ENCODE peak calls at places on chromosomes 12 and 14, in five cellular contexts. O, K, C, W and G are unnamed samples.
A peak's percentile ranks its signal among the peaks of the same experiment; 100 is the strongest.

GRCh38 chr14:73786632-73786941 is 65.0 kb upstream of the PTGR2 start:
- DNase-seq in O (peak; percentile 85), K (peak; percentile 31), C (no peak), W (no peak), G (peak; percentile 69)

GRCh38 chr12:53232641-53233538 is 881 bp upstream of the RARG start:
- DNase-seq in O (peak; percentile 88), K (no peak), C (peak; percentile 76), W (no peak), G (no peak)

GRCh38 chr12:125140918-125141573 is 75.8 kb downstream of the AACS start:
- DNase-seq in O (no peak), K (no peak), C (peak; percentile 88), W (no peak), G (no peak)

GRCh38 chr14:79583738-79584405 is 627.4 kb downstream of the DIO2 start:
- DNase-seq in O (no peak), K (no peak), C (no peak), W (no peak), G (no peak)

GRCh38 chr14:61747342-61747741 is 14.9 kb upstream of the SNAPC1 start:
- DNase-seq in O (no peak), K (no peak), C (no peak), W (no peak), G (no peak)

GRCh38 chr14:100709252-100709955 is 17.3 kb upstream of the DLK1 start:
- DNase-seq in O (no peak), K (peak; percentile 37), C (no peak), W (no peak), G (peak; percentile 66)

GRCh38 chr14:87065366-87065765 is 927.6 kb downstream of the GALC start:
- DNase-seq in O (no peak), K (no peak), C (no peak), W (no peak), G (no peak)

GRCh38 chr12:19694627-19695026 is 255.3 kb downstream of the AEBP2 start:
- DNase-seq in O (no peak), K (no peak), C (no peak), W (no peak), G (no peak)

GRCh38 chr14:47365248-47365647 is 310.2 kb downstream of the MDGA2 start:
- DNase-seq in O (no peak), K (peak; percentile 16), C (no peak), W (no peak), G (no peak)

GRCh38 chr12:112017041-112017440 is 3.8 kb downstream of the ERP29 start:
- DNase-seq in O (no peak), K (no peak), C (no peak), W (no peak), G (no peak)

GRCh38 chr12:62692884-62693283 is 226.3 kb downstream of the MON2 start:
- DNase-seq in O (no peak), K (no peak), C (no peak), W (no peak), G (no peak)

GRCh38 chr12:22100952-22101748 is 55.1 kb downstream of the CMAS start:
- DNase-seq in O (no peak), K (peak; percentile 28), C (no peak), W (peak; percentile 4), G (peak; percentile 29)

GRCh38 chr14:91108941-91109611 is 4.8 kb upstream of the DGLUCY start:
- DNase-seq in O (peak; percentile 71), K (no peak), C (no peak), W (peak; percentile 52), G (peak; percentile 34)

GRCh38 chr12:40714636-40715035 is 22.4 kb downstream of the CNTN1 start:
- DNase-seq in O (no peak), K (no peak), C (no peak), W (no peak), G (no peak)

GRCh38 chr12:120737557-120738251 is 12.1 kb downstream of the ACADS start:
- DNase-seq in O (no peak), K (no peak), C (no peak), W (no peak), G (no peak)

GRCh38 chr14:36942522-36943245 is 229.7 kb downstream of the SLC25A21 start:
- DNase-seq in O (no peak), K (no peak), C (peak; percentile 37), W (no peak), G (no peak)

GRCh38 chr12:11697670-11698387 is 48.4 kb downstream of the ETV6 start:
- DNase-seq in O (no peak), K (no peak), C (peak; percentile 31), W (no peak), G (no peak)

GRCh38 chr12:2273751-2274150 is 221.0 kb downstream of the CACNA1C start:
- DNase-seq in O (no peak), K (no peak), C (no peak), W (no peak), G (no peak)

GRCh38 chr12:49091056-49091835 is 3.4 kb downstream of the DHH start:
- DNase-seq in O (no peak), K (no peak), C (no peak), W (no peak), G (no peak)

GRCh38 chr12:89528434-89528833 is 2.6 kb upstream of the POC1B start:
- DNase-seq in O (no peak), K (no peak), C (no peak), W (no peak), G (no peak)

GRCh38 chr12:51025748-51026654 is at the start of gene SLC11A2:
- DNase-seq in O (peak; percentile 98), K (peak; percentile 89), C (peak; percentile 98), W (peak; percentile 82), G (peak; percentile 97)

GRCh38 chr12:51025182-51025747 is 919 bp downstream of the SLC11A2 start:
- DNase-seq in O (no peak), K (no peak), C (no peak), W (no peak), G (no peak)

GRCh38 chr12:51028811-51029146 is 2.6 kb upstream of the SLC11A2 start:
- DNase-seq in O (no peak), K (no peak), C (no peak), W (no peak), G (no peak)

GRCh38 chr12:51027342-51027835 is 1.2 kb upstream of the SLC11A2 start:
- DNase-seq in O (no peak), K (no peak), C (no peak), W (no peak), G (no peak)

DNA sequence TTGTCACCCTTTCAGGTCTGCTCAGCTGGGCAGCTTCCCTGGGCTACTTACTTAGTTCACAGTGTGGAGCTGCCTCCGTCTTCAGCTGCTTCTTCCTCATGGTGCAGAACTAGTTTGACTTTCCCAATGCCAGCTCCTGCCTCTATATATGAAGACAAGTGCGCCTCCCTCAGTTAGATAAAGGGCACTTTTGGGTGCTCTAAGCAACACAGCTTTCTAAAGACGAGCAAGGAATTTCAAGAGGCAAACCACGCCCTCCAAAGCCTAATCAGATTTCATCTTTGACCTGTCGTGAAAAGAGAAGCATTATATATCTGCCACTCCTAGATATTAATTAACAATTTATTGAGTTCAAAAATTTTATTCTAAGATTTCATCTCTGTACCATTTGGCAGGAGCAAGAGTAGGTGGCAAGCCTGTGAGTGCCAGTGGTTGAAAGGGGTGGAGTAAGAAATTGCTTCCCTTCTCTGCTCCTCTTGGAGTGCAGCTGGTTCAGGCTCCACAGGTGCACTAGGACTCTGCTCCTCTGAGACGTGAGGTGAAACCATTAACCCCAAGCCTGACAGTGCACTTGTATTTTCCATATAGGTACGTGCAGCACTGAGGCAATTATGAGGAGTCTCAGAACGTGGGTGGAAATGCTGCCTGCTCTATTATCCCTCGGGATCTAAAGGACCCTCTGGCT is 2.1 kb upstream of the SLC11A2 start:
- DNase-seq in O (no peak), K (peak; percentile 7), C (no peak), W (no peak), G (peak; percentile 19)
- TF ChIP-seq CTCF in O (peak; percentile 22), K (peak; percentile 57), C (peak; percentile 43), W (peak; percentile 50), G (peak; percentile 18)

DNA sequence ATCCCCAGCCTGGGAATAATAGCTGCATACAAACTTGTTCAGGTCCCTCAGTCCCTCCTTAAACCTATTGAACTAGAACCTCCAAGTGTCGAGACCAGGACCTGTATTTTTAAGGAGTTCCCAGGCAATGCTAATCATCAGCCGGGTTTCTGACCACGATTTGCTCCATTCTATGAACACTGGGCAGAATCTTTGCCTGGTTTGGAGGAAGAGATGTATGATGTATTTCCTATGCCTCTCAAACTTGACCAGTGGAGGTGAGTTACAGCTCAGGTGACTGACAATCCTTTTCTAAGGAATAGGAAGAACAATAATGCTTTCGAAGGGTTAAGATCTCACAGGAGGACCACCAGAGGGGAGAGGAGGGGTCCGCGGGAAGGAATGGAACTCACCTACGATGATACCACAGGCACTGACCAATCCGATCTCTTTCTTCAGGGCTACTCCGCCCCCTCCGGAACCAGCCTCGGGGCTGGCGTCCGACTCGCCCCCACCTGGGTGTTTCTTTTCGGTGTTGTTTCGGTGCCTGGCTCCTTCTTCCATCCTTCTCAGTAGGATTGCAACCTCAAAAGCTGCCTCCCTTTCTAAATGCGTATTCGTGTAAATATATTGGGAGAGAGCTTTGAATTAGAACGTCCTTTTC is 967 bp downstream of the SLC7A8 start:
- DNase-seq in O (no peak), K (no peak), C (peak; percentile 68), W (no peak), G (no peak)
- TF ChIP-seq CTCF in O (no peak), K (no peak), C (no peak), W (no peak), G (no peak)

GRCh38 chr14:82872494-82872893 is 1338.8 kb upstream of the SEL1L start:
- DNase-seq in O (no peak), K (peak; percentile 9), C (no peak), W (no peak), G (no peak)
- TF ChIP-seq CTCF in O (peak; percentile 6), K (peak; percentile 58), C (no peak), W (peak; percentile 47), G (no peak)

DNA sequence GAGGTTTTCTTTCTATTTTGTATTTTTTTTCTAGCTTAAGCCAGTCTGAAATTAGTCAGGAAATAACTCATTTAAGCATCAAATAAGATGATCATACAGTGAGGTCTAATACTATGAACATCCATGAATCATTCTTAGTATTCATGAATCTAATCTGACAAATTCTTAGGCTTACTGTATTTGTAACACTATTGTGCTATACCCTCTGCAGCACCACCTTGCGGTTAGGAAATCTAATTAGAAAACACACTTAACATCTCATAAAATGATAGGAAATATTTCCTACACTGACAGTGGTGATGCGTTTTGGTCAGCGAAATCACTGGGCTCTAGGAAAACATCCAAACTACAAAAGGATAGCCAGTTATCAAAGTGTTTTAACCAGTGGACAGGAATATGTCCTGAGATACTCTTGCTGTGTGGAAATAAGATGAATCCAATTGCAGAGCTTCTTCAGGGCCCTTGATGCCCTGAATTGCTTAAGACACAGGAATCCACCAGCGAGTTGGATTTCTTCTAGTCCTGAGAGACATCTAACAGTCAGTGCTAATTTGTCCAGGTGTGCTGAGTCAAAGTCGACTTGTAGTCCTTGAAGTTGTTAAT is 109.3 kb upstream of the MYF6 start:
- DNase-seq in O (no peak), K (no peak), C (peak; percentile 52), W (no peak), G (no peak)
- TF ChIP-seq CTCF in O (no peak), K (peak; percentile 59), C (peak; percentile 66), W (peak; percentile 59), G (no peak)